ENCODE peak calls at places on chromosome 1, in seven cellular contexts. W is GM20000; B is activated CD4-positive, alpha-beta T cell treated with anti-CD3 and anti-CD28 coated beads, Interleukin-2, amount 50 U/mL, for 1 hour; J is NCI-H1436; U is thyroid gland; R is uterus; A is midbrain. E is an unnamed sample.

GRCh38 chr1:158506369-158506987 is 34.5 kb downstream of the OR10R2 start:
- DNase-seq in W (peak), B (peak), U (peak), A (no peak), R (no peak), J (no peak), E (no peak)

GRCh38 chr1:19429611-19430010 is 55.7 kb downstream of the CAPZB start:
- DNase-seq in U (peak), W (no peak), J (no peak), R (no peak), A (no peak), B (no peak), E (no peak)

GRCh38 chr1:210244746-210245367 is 12.3 kb downstream of the SERTAD4 start:
- DNase-seq in A (no peak), B (no peak), J (no peak), U (no peak), R (no peak), W (no peak), E (no peak)

GRCh38 chr1:115782571-115783281 is 14.2 kb upstream of the CASQ2 start:
- DNase-seq in J (no peak), R (no peak), W (no peak), U (no peak), B (no peak), A (no peak), E (peak)

GRCh38 chr1:234111458-234112142 is 207.1 kb downstream of the SLC35F3 start:
- DNase-seq in W (no peak), U (peak), R (no peak), B (no peak), J (peak), A (peak), E (no peak)

GRCh38 chr1:3084726-3085125 is 15.7 kb downstream of the PRDM16 start:
- DNase-seq in J (no peak), W (no peak), R (no peak), A (no peak), U (no peak), B (no peak), E (no peak)

GRCh38 chr1:213163278-213163711 is 112.3 kb downstream of the RPS6KC1 start:
- DNase-seq in B (no peak), U (no peak), J (no peak), A (no peak), R (no peak), W (no peak), E (no peak)

GRCh38 chr1:201603613-201604232 is 64.8 kb downstream of the NAV1 start:
- DNase-seq in J (no peak), B (no peak), U (no peak), A (no peak), W (no peak), R (no peak), E (no peak)

GRCh38 chr1:110356379-110356778 is 17.2 kb downstream of the RBM15 start:
- DNase-seq in R (no peak), B (no peak), U (no peak), A (no peak), W (no peak), J (no peak), E (no peak)

GRCh38 chr1:228364706-228365213 is 41.9 kb downstream of the TRIM11 start:
- DNase-seq in A (no peak), W (no peak), R (peak), J (no peak), B (no peak), U (peak), E (no peak)

GRCh38 chr1:5349526-5349925 is 642.7 kb downstream of the NPHP4 start:
- DNase-seq in R (no peak), U (no peak), W (no peak), B (no peak), A (no peak), J (no peak), E (no peak)

GRCh38 chr1:95287078-95287477 is 53.1 kb downstream of the RWDD3 start:
- DNase-seq in B (no peak), A (peak), J (peak), R (no peak), W (no peak), U (no peak), E (no peak)

GRCh38 chr1:148307583-148308185 is 155.6 kb upstream of the NBPF11 start:
- DNase-seq in A (no peak), R (no peak), B (no peak), U (no peak), W (no peak), J (no peak), E (no peak)

E was measured in skeletal muscle cell.